ENCODE peak calls at places on chromosomes 6 and 20, in six cellular contexts. I is activated naive CD8-positive, alpha-beta T cell treated with anti-CD3 and anti-CD28 coated beads, Interleukin-2, amount 50 U/mL, for 24 hours; V is AG10803; F is WTC11; B is mesenchymal stem cell; O is endothelial cell. U is an unnamed sample.

GRCh38 chr20:9411833-9412232 is 102.6 kb upstream of the LAMP5 start:
- DNase-seq in I (no peak), V (no peak), F (no peak), B (no peak), O (no peak), U (no peak)

GRCh38 chr6:25006565-25007001 is 70.8 kb upstream of the RIPOR2 start:
- DNase-seq in I (peak; percentile 39), V (peak; percentile 74), F (no peak), B (peak; percentile 68), O (peak; percentile 24), U (no peak)

GRCh38 chr6:165717732-165718465 is 54.9 kb upstream of the PDE10A start:
- DNase-seq in I (no peak), V (no peak), F (no peak), B (peak; percentile 61), O (no peak), U (no peak)

GRCh38 chr6:152748843-152749242 is 1.8 kb upstream of the VIP start:
- DNase-seq in I (no peak), V (peak; percentile 17), F (no peak), B (peak; percentile 1), O (no peak), U (no peak)

GRCh38 chr6:3392059-3392458 is 64.8 kb downstream of the SLC22A23 start:
- DNase-seq in I (no peak), V (no peak), F (no peak), B (no peak), O (no peak), U (no peak)

GRCh38 chr6:116511424-116512131 is at the start of gene CALHM5:
- DNase-seq in I (no peak), V (peak; percentile 90), F (no peak), B (peak; percentile 90), O (peak; percentile 54), U (no peak)

GRCh38 chr6:168083142-168083885 is 4.3 kb upstream of the FRMD1 start:
- DNase-seq in I (no peak), V (no peak), F (no peak), B (no peak), O (no peak), U (no peak)

GRCh38 chr6:111228094-111228493 is 140.8 kb downstream of the SLC16A10 start:
- DNase-seq in I (no peak), V (peak; percentile 12), F (no peak), B (no peak), O (no peak), U (no peak)

GRCh38 chr6:7505196-7505699 is 36.2 kb upstream of the DSP start:
- DNase-seq in I (peak; percentile 14), V (peak; percentile 86), F (peak; percentile 69), B (peak; percentile 66), O (no peak), U (peak; percentile 35)

GRCh38 chr6:108565091-108565766 is 4.5 kb downstream of the FOXO3 start:
- DNase-seq in I (no peak), V (no peak), F (no peak), B (peak; percentile 36), O (no peak), U (no peak)

GRCh38 chr20:45138451-45139300 is 14.4 kb upstream of the WFDC12 start:
- DNase-seq in I (peak; percentile 88), V (no peak), F (peak; percentile 95), B (no peak), O (peak; percentile 70), U (peak; percentile 52)

GRCh38 chr6:143549630-143550268 is 38.2 kb upstream of the FUCA2 start:
- DNase-seq in I (no peak), V (no peak), F (no peak), B (no peak), O (no peak), U (no peak)

GRCh38 chr6:163343609-163344008 is 70.9 kb upstream of the QKI start:
- DNase-seq in I (no peak), V (no peak), F (no peak), B (no peak), O (no peak), U (no peak)

GRCh38 chr6:113356139-113356538 is 501.0 kb upstream of the MARCKS start:
- DNase-seq in I (no peak), V (peak; percentile 43), F (no peak), B (no peak), O (no peak), U (no peak)

U was measured in iPS DF 6.9.